ENCODE peak calls at places on chromosome 13, in four cellular contexts. F is HepG2, P is K562, I is GM12878. W is an unnamed sample.

GRCh38 chr13:113153810-113154748 is 4.4 kb upstream of the PROZ start:
- DNase-seq in P (peak), I (peak), F (peak), W (peak)

GRCh38 chr13:85974604-85975366 is 175.6 kb upstream of the SLITRK6 start:
- DNase-seq in F (no peak), I (no peak), P (no peak), W (no peak)

GRCh38 chr13:51518847-51519246 is 65.4 kb upstream of the WDFY2 start:
- DNase-seq in P (no peak), I (no peak), F (no peak), W (no peak)

GRCh38 chr13:48156466-48156865 is 61.6 kb upstream of the MED4 start:
- DNase-seq in P (no peak), I (no peak), F (no peak), W (no peak)

GRCh38 chr13:26693749-26694463 is 66.7 kb downstream of the GPR12 start:
- DNase-seq in I (no peak), F (no peak), P (no peak), W (no peak)

GRCh38 chr13:49625392-49626137 is 2.7 kb upstream of the ARL11 start:
- DNase-seq in F (peak), P (no peak), I (no peak), W (no peak)

GRCh38 chr13:24997367-24997967 is 98.5 kb upstream of the PABPC3 start:
- DNase-seq in P (peak), F (peak), I (no peak), W (peak)

GRCh38 chr13:25177012-25177411 is 4.9 kb upstream of the AMER2 start:
- DNase-seq in F (no peak), I (no peak), P (no peak), W (no peak)

GRCh38 chr13:41751277-41751676 is 209.6 kb downstream of the VWA8 start:
- DNase-seq in P (peak), I (no peak), F (no peak), W (no peak)

GRCh38 chr13:33401238-33401637 is 115.7 kb upstream of the STARD13 start:
- DNase-seq in P (no peak), I (no peak), F (no peak), W (no peak)

GRCh38 chr13:45167611-45168554 is 33.0 kb downstream of the KCTD4 start:
- DNase-seq in F (no peak), I (no peak), P (no peak), W (no peak)

GRCh38 chr13:110907951-110908898 is 6.6 kb downstream of the ANKRD10 start:
- DNase-seq in P (no peak), F (peak), I (no peak), W (no peak)
- TF ChIP-seq TARDBP in P (no peak), F (no peak), I (no peak), W (no peak)

GRCh38 chr13:28136916-28137315 is 1.4 kb upstream of the PAN3 start:
- DNase-seq in P (no peak), F (no peak), I (no peak), W (no peak)
- TF ChIP-seq BHLHE40 in P (no peak), F (no peak), I (no peak), W (no peak)

DNA sequence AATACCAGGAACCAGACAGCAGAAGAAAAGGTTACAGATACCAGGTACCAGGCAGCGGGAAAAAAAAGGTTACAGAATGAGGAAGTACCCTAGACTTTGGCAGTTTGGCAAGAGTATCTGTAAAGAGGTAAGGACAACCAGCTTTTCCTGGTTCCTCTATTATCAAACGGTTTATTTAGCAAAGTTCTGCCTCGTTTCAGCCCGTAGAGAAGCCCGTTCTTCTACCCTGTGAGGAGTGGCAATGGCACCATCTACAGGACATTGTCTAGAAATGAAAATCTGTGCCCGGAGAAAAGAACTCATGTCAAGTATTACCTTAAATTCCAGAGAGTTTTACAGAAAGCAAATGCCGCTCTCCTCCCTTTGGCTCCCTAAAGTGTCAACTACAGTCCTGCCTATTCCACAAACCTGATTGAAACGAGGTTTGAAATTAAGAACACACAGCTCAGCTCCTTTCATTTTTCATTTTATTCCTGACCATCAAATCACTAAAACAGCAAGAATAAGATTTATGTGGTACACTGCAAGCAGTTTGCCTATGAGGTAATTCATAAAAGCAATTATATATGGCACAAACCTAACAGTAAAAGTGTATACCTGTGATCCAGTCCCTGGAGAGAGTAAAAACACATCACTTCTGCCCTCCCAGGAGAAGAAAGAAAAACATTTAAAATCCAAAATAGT is 226.3 kb downstream of the SLC7A1 start:
- DNase-seq in F (peak), I (peak), P (no peak), W (peak)
- TF ChIP-seq FOXM1 in F (no peak), I (no peak), P (no peak), W (no peak)

GRCh38 chr13:46354143-46355087 is 32.6 kb downstream of the RUBCNL start:
- DNase-seq in F (peak), I (peak), P (no peak), W (no peak)

GRCh38 chr13:46355906-46356305 is 31.1 kb downstream of the RUBCNL start:
- DNase-seq in F (no peak), P (no peak), I (no peak), W (no peak)

GRCh38 chr13:46361535-46361934 is 25.5 kb downstream of the RUBCNL start:
- DNase-seq in F (no peak), I (no peak), P (no peak), W (no peak)

GRCh38 chr13:46355088-46355468 is 32.0 kb downstream of the RUBCNL start:
- DNase-seq in P (no peak), F (no peak), I (no peak), W (no peak)

DNA sequence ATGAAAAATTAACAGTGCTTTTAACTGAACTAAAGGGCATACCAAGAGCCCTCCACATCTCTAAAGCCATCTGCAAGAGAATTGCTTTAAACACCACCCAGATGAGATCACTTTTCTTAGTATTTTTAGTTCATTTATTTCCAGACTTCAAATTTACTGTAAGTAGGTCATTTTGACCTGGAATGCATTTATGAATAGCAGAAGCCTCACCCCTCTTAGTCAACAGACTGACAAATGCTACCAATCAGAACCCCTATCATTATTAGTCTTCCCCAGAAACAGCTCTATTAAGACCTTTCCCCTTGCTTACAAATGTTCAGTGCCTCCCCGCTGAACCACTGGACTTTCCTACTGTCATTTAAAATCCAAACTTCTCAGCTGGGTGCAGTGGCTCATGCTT is 27.3 kb downstream of the RUBCNL start:
- DNase-seq in F (no peak), I (no peak), P (no peak), W (no peak)
- TF ChIP-seq TARDBP in F (no peak), I (no peak), P (no peak), W (no peak)

DNA sequence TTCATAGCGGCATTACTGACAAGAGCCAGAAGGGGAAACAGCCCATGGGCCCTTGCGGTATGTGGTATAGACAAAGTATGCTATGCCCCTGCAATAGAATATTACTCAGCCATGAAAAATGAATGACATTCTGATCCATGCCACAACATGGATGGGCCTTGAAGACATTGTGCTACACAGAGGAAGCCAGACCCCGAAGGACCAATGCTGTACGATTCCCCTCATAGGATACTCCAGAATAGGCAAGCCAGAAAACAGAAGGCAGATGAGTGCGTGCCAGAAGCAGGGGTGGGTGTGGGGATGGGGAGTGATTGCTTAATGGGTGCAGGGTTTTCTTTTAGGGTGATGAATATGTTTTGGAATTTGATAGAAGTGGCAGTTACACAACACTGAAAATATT is 342.0 kb downstream of the TEX29 start:
- DNase-seq in F (no peak), P (no peak), I (no peak), W (no peak)
- TF ChIP-seq BHLHE40 in F (no peak), P (no peak), I (no peak), W (no peak)

W was measured in HEK293T.